ENCODE peak calls at places on chromosome 10, in ten cellular contexts. M is CD8-positive, alpha-beta memory T cell; W is fibroblast of villous mesenchyme; D is fibroblast of lung; G is heart left ventricle; K is WERI-Rb-1; F is CD8-positive, alpha-beta T cell; X is cardiac fibroblast; U is prostate gland; R is K562. O is an unnamed sample.

GRCh38 chr10:27779462-27779861 is 33.8 kb upstream of the MKX start:
- DNase-seq in G (no peak), K (no peak), D (no peak), F (no peak), R (no peak), U (no peak), X (no peak), M (no peak), W (peak), O (no peak)

GRCh38 chr10:3197354-3198003 is 24.9 kb upstream of the PITRM1 start:
- DNase-seq in D (peak), G (peak), K (peak), M (peak), R (peak), W (peak), X (peak), F (peak), U (peak), O (peak)

GRCh38 chr10:63208981-63209380 is 75.9 kb downstream of the NRBF2 start:
- DNase-seq in K (no peak), X (peak), D (peak), U (no peak), R (no peak), W (peak), G (no peak), F (no peak), M (no peak), O (no peak)

GRCh38 chr10:7419998-7420397 is 9.2 kb upstream of the SFMBT2 start:
- DNase-seq in K (no peak), X (no peak), G (no peak), R (peak), F (no peak), M (no peak), D (no peak), U (no peak), W (no peak), O (no peak)

GRCh38 chr10:63692205-63692896 is 171.2 kb downstream of the REEP3 start:
- DNase-seq in R (no peak), X (no peak), M (no peak), W (no peak), G (no peak), U (no peak), K (no peak), D (peak), F (no peak), O (no peak)

GRCh38 chr10:116815641-116816415 is 33.5 kb upstream of the ENO4 start:
- DNase-seq in X (peak), F (no peak), W (no peak), M (no peak), R (no peak), K (no peak), D (no peak), U (no peak), G (no peak), O (no peak)

GRCh38 chr10:14481752-14482151 is 151.0 kb upstream of the FRMD4A start:
- DNase-seq in M (no peak), R (no peak), X (peak), W (peak), F (no peak), U (no peak), D (peak), K (no peak), G (no peak), O (no peak)

GRCh38 chr10:46547331-46547880 is 9.1 kb downstream of the GPRIN2 start:
- DNase-seq in K (peak), F (no peak), X (no peak), D (no peak), M (no peak), R (no peak), G (peak), W (no peak), U (peak), O (no peak)

GRCh38 chr10:11539191-11539868 is 72.1 kb downstream of the USP6NL start:
- DNase-seq in X (peak), U (no peak), W (peak), D (peak), K (no peak), M (no peak), R (peak), F (no peak), G (no peak), O (no peak)

GRCh38 chr10:111837985-111838384 is 345.6 kb downstream of the GPAM start:
- DNase-seq in X (no peak), K (no peak), D (no peak), M (no peak), W (no peak), F (no peak), U (no peak), R (no peak), G (no peak), O (peak)

GRCh38 chr10:100148353-100149211 is 37.2 kb downstream of the ERLIN1 start:
- DNase-seq in D (no peak), K (peak), U (no peak), F (no peak), M (no peak), G (no peak), X (peak), R (no peak), W (peak), O (no peak)

GRCh38 chr10:60235001-60235400 is 154.7 kb downstream of the ANK3 start:
- DNase-seq in K (no peak), D (peak), M (no peak), U (peak), X (peak), W (peak), G (peak), R (no peak), F (no peak), O (no peak)

GRCh38 chr10:124040454-124040853 is 52.9 kb downstream of the CHST15 start:
- DNase-seq in R (no peak), K (no peak), W (no peak), G (no peak), D (no peak), X (no peak), U (no peak), F (no peak), M (no peak), O (no peak)

GRCh38 chr10:118036281-118036875 is 10.4 kb downstream of the RAB11FIP2 start:
- DNase-seq in X (no peak), W (peak), D (no peak), M (no peak), G (no peak), R (no peak), U (no peak), F (no peak), K (no peak), O (no peak)

GRCh38 chr10:69734797-69735468 is 66.8 kb upstream of the COL13A1 start:
- DNase-seq in F (no peak), M (no peak), G (no peak), K (no peak), U (no peak), D (no peak), R (no peak), W (peak), X (no peak), O (peak)

GRCh38 chr10:128072941-128073615 is 53.1 kb downstream of the MKI67 start:
- DNase-seq in X (no peak), M (no peak), K (no peak), D (no peak), G (no peak), W (no peak), R (no peak), U (no peak), F (no peak), O (no peak)

GRCh38 chr10:110650265-110650668 is 6.1 kb downstream of the RBM20 start:
- DNase-seq in F (no peak), X (no peak), K (no peak), W (no peak), D (no peak), G (no peak), U (no peak), M (no peak), R (no peak), O (no peak)

GRCh38 chr10:101305241-101306230 is 48.4 kb upstream of the BTRC start:
- DNase-seq in R (no peak), K (no peak), G (no peak), F (no peak), X (no peak), M (no peak), U (no peak), D (no peak), W (no peak), O (no peak)

GRCh38 chr10:115432188-115432819 is 339.1 kb downstream of the ATRNL1 start:
- DNase-seq in R (no peak), X (peak), U (no peak), F (no peak), K (no peak), G (no peak), W (peak), M (no peak), D (peak), O (no peak)

GRCh38 chr10:60753817-60754216 is 24.5 kb upstream of the CDK1 start:
- DNase-seq in F (no peak), K (no peak), M (no peak), R (no peak), W (no peak), D (no peak), U (no peak), X (no peak), G (no peak), O (no peak)

GRCh38 chr10:69567920-69568319 is 5.3 kb downstream of the NEUROG3 start:
- DNase-seq in M (no peak), X (peak), D (peak), W (peak), R (peak), K (no peak), F (no peak), G (peak), U (no peak), O (peak)

GRCh38 chr10:67629461-67629971 is 66.5 kb downstream of the CTNNA3 start:
- DNase-seq in K (no peak), U (no peak), D (no peak), X (peak), M (no peak), W (peak), R (no peak), F (no peak), G (no peak), O (no peak)

GRCh38 chr10:11871470-11871869 is 48.3 kb downstream of the PROSER2 start:
- DNase-seq in M (no peak), U (no peak), R (peak), G (no peak), X (peak), K (no peak), W (peak), D (no peak), F (no peak), O (no peak)

GRCh38 chr10:8054498-8055407 is at the start of gene GATA3:
- DNase-seq in W (peak), D (no peak), R (no peak), X (peak), M (peak), K (no peak), G (peak), F (peak), U (peak), O (peak)

GRCh38 chr10:80506189-80506575 is 31.5 kb upstream of the SH2D4B start:
- DNase-seq in W (peak), R (no peak), K (no peak), U (no peak), F (no peak), G (no peak), X (peak), M (no peak), D (no peak), O (no peak)

GRCh38 chr10:31947144-31947926 is 18.7 kb upstream of the ARHGAP12 start:
- DNase-seq in G (no peak), R (peak), M (no peak), X (peak), K (no peak), U (peak), W (peak), D (peak), F (no peak), O (no peak)

GRCh38 chr10:110226926-110227641 is 19.7 kb downstream of the MXI1 start:
- DNase-seq in K (peak), U (peak), W (peak), G (peak), R (peak), F (peak), D (no peak), X (peak), M (peak), O (peak)

GRCh38 chr10:13840036-13840435 is 253.3 kb downstream of the PRPF18 start:
- DNase-seq in R (no peak), X (no peak), W (no peak), K (no peak), U (no peak), G (no peak), F (no peak), M (no peak), D (no peak), O (no peak)

GRCh38 chr10:13672505-13672904 is 85.7 kb downstream of the PRPF18 start:
- DNase-seq in K (peak), F (no peak), M (no peak), W (no peak), D (peak), X (no peak), U (no peak), G (no peak), R (no peak), O (peak)

GRCh38 chr10:126729314-126729871 is 58.9 kb upstream of the C10orf90 start:
- DNase-seq in G (no peak), M (no peak), K (no peak), U (no peak), W (no peak), F (no peak), D (no peak), X (no peak), R (no peak), O (no peak)

GRCh38 chr10:51918921-51919325 is 219.5 kb upstream of the CSTF2T start:
- DNase-seq in W (no peak), D (no peak), X (no peak), G (no peak), K (no peak), R (no peak), M (no peak), F (no peak), U (no peak), O (no peak)

GRCh38 chr10:6148908-6149307 is 53.8 kb upstream of the PFKFB3 start:
- DNase-seq in K (no peak), F (no peak), G (no peak), U (no peak), X (no peak), R (no peak), W (no peak), M (no peak), D (no peak), O (no peak)

GRCh38 chr10:122206471-122207065 is 64.5 kb upstream of the BTBD16 start:
- DNase-seq in U (no peak), F (no peak), K (no peak), M (no peak), G (no peak), R (no peak), X (peak), W (no peak), D (peak), O (no peak)

GRCh38 chr10:67079126-67079525 is 153.3 kb downstream of the LRRTM3 start:
- DNase-seq in G (no peak), W (no peak), M (no peak), D (peak), X (peak), F (no peak), U (no peak), K (no peak), R (no peak), O (no peak)

GRCh38 chr10:95408931-95409873 is 118.4 kb upstream of the PDLIM1 start:
- DNase-seq in F (no peak), D (no peak), M (no peak), R (no peak), X (no peak), G (no peak), W (no peak), U (no peak), K (no peak), O (peak)

GRCh38 chr10:71850021-71850744 is 868 bp downstream of the PSAP start:
- DNase-seq in M (no peak), R (no peak), X (no peak), U (no peak), F (no peak), W (no peak), D (no peak), G (no peak), K (no peak), O (no peak)

GRCh38 chr10:71847418-71847817 is 3.6 kb downstream of the PSAP start:
- DNase-seq in X (no peak), W (no peak), R (no peak), K (no peak), D (no peak), M (no peak), G (no peak), U (no peak), F (no peak), O (no peak)

GRCh38 chr10:71848325-71849277 is 2.5 kb downstream of the PSAP start:
- DNase-seq in F (no peak), W (no peak), M (no peak), X (peak), U (no peak), K (no peak), R (no peak), G (no peak), D (no peak), O (no peak)

GRCh38 chr10:71850745-71851629 is at the start of gene PSAP:
- DNase-seq in F (peak), W (peak), U (peak), G (peak), R (peak), D (peak), K (peak), X (peak), M (peak), O (peak)

GRCh38 chr10:71849461-71849908 is 1.6 kb downstream of the PSAP start:
- DNase-seq in G (no peak), U (no peak), M (no peak), X (no peak), K (no peak), D (no peak), R (no peak), W (no peak), F (no peak), O (no peak)
- H3K4me3 ChIP-seq in G (peak), U (peak), M (peak), X (peak), K (no peak), D (peak), R (peak), W (peak), F (peak), O (no peak)

GRCh38 chr10:107554351-107554750 is 389.8 kb upstream of the SORCS1 start:
- DNase-seq in D (no peak), F (no peak), G (no peak), U (no peak), M (no peak), W (no peak), K (no peak), R (no peak), X (no peak), O (no peak)
- H3K4me3 ChIP-seq in D (no peak), F (no peak), G (no peak), U (no peak), M (no peak), W (no peak), K (no peak), R (no peak), X (no peak), O (no peak)

DNA sequence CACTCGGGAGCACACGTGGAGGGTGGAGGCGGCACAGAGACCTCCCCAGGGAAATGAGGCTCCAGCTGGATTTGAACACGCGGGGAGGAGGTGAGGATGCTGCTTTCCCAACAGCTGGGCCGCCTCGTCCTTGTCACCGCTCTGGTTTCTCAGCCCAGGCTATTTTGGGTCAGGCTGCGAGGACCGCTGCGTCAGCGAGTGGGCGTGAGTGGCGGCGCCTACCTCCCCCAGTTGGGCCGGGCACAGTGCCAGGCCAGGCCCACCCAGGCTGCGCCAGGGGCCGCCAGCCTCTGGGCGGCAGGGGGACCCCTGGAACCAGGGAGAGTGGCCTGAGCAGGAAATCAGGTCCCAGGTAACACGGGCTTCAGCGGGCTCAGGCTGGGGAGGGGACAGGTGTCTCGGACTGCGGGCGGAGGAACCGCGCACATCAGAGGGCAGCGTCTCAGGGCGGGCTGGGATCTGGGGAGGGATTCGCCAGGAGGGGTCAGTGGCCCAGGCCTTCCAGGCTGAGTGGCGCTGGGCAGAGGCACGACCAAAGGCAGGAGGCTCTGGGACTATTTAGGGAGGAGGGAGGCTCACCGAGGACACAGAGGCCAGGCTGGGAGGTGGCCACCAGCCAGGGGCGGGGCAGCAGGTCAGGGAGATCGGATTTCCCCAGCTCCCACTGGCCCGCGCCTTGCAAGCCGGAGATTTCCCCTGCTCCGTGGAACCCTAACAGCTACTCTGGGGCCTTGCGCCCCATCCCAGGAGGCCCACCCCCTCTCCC is 125.2 kb upstream of the RET start:
- DNase-seq in X (no peak), W (no peak), F (no peak), D (no peak), R (no peak), G (peak), M (no peak), U (no peak), K (no peak), O (peak)
- H3K4me3 ChIP-seq in X (no peak), W (no peak), F (no peak), D (no peak), R (no peak), G (peak), M (no peak), U (no peak), K (no peak), O (peak)

DNA sequence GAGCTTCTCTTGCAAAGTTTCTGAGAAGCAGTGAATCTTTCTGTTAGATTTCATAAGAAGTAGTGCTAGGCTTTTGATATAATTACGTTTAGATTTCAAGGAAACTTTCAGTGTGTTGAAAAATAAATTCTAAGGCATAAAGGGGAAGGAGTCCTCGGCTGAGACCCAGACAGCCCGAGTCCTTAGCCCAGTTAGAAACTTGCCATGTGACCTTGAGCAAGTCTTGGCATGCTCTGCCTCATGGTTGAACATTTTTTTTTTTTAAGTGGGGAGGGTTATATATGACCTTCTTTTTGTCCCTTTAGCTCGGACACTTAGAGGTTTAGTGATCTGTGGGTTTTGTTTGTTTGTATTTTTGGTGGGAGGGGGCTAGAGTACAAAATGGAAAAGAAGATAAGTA is 117.5 kb downstream of the TCF7L2 start:
- DNase-seq in X (no peak), U (no peak), W (no peak), K (no peak), G (no peak), R (no peak), D (no peak), F (no peak), M (no peak), O (no peak)
- H3K4me3 ChIP-seq in X (no peak), U (no peak), W (no peak), K (no peak), G (no peak), R (no peak), D (no peak), F (no peak), M (no peak), O (no peak)

GRCh38 chr10:17453035-17453376 is 1.4 kb downstream of the ST8SIA6 start:
- DNase-seq in M (no peak), K (no peak), R (no peak), G (no peak), U (no peak), X (no peak), F (no peak), D (no peak), W (no peak), O (no peak)

GRCh38 chr10:17453377-17454091 is 861 bp downstream of the ST8SIA6 start:
- DNase-seq in W (peak), K (peak), X (peak), G (no peak), R (peak), F (no peak), D (peak), U (peak), M (peak), O (peak)

GRCh38 chr10:17456032-17456548 is 1.7 kb upstream of the ST8SIA6 start:
- DNase-seq in M (no peak), F (no peak), U (no peak), R (no peak), W (no peak), D (no peak), K (no peak), X (no peak), G (no peak), O (no peak)

GRCh38 chr10:17454801-17455520 is 566 bp upstream of the ST8SIA6 start:
- DNase-seq in R (peak), U (no peak), W (no peak), X (no peak), D (no peak), G (no peak), F (no peak), K (no peak), M (no peak), O (no peak)

DNA sequence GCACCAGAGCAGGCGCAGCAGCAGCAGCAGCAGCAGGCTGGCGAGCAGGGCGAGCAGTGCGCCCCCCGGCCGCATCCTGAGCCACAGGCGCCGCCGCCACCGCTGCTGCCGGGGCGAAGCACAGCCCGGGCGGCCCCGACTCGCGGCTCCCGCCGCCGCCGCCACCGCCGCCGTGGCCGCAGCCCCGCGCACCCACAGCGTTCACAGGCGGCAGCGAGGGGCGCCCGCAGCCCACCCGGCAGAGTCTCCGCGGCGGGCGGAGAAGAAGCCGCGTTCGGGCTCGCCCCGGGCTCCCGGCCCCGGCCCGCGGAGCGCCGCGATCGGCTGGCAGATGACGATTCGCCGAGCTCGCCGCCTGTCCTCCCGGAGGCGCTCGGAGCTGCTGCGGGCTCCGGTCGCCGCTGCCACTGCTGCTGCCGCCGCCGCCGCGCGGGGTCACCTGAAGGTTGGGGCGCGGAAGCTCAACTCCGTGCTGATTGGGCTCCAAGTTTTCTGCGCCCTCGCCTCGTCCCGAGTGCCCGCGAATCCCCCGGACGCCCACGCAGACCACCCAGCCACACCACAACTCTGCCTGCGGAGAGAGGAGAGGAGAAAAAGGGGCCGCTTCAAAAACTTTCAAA is at the start of gene ST8SIA6:
- DNase-seq in R (peak), M (peak), W (peak), X (peak), D (peak), G (peak), F (peak), K (peak), U (peak), O (peak)
- H3K4me3 ChIP-seq in R (peak), M (peak), W (peak), X (peak), D (peak), G (peak), F (peak), K (peak), U (peak), O (peak)